ENCODE peak calls at places on chromosomes 16 and 17, in ten cellular contexts. E is choroid plexus epithelial cell; U is OCI-LY7; R is stimulated activated CD4-positive, alpha-beta T cell treated with anti-CD3 and anti-CD28 coated beads, Interleukin-12 subunit alpha, Interleukin-12 subunit beta, amount 100 ng/mL, for 4 hours; Q is heart left ventricle; L is omental fat pad; W is CD8-positive, alpha-beta memory T cell; P is HT1080; B is mucosa of descending colon; V is NCI-H460. F is an unnamed sample.

GRCh38 chr17:31733326-31733725 is 125.7 kb downstream of the COPRS start:
- DNase-seq in E (no peak), U (no peak), R (no peak), Q (no peak), L (no peak), W (no peak), P (no peak), B (no peak), V (no peak), F (no peak)

GRCh38 chr17:17500999-17501605 is 4.9 kb upstream of the RASD1 start:
- DNase-seq in E (no peak), U (peak; percentile 24), R (no peak), Q (no peak), L (no peak), W (no peak), P (no peak), B (no peak), V (no peak), F (no peak)

GRCh38 chr17:66373944-66374817 is 71.8 kb downstream of the PRKCA start:
- DNase-seq in E (no peak), U (no peak), R (peak; percentile 10), Q (peak; percentile 45), L (no peak), W (peak; percentile 62), P (peak; percentile 12), B (peak; percentile 60), V (no peak), F (no peak)

GRCh38 chr17:4675791-4676190 is 28.1 kb downstream of the PELP1 start:
- DNase-seq in E (no peak), U (no peak), R (no peak), Q (no peak), L (no peak), W (no peak), P (no peak), B (no peak), V (no peak), F (no peak)

GRCh38 chr16:81737885-81738536 is 41.1 kb upstream of the PLCG2 start:
- DNase-seq in E (peak; percentile 79), U (peak; percentile 92), R (peak; percentile 81), Q (peak; percentile 79), L (peak; percentile 83), W (peak; percentile 87), P (peak; percentile 78), B (peak; percentile 80), V (peak; percentile 72), F (peak; percentile 86)

GRCh38 chr16:84087461-84088151 is 29.1 kb downstream of the MBTPS1 start:
- DNase-seq in E (no peak), U (peak; percentile 20), R (no peak), Q (no peak), L (no peak), W (no peak), P (no peak), B (no peak), V (no peak), F (no peak)

GRCh38 chr16:70693231-70693671 is 7.4 kb upstream of the MTSS2 start:
- DNase-seq in E (no peak), U (no peak), R (no peak), Q (peak; percentile 80), L (no peak), W (no peak), P (no peak), B (no peak), V (no peak), F (no peak)

GRCh38 chr16:78984887-78985464 is 615.6 kb downstream of the MAF start:
- DNase-seq in E (no peak), U (no peak), R (no peak), Q (peak; percentile 52), L (no peak), W (no peak), P (no peak), B (no peak), V (no peak), F (no peak)

GRCh38 chr17:1959871-1960569 is 65.1 kb downstream of the RTN4RL1 start:
- DNase-seq in E (peak; percentile 66), U (no peak), R (no peak), Q (no peak), L (no peak), W (no peak), P (no peak), B (no peak), V (no peak), F (no peak)

GRCh38 chr17:19979917-19980770 is 2.5 kb upstream of the AKAP10 start:
- DNase-seq in E (peak; percentile 18), U (no peak), R (no peak), Q (peak; percentile 36), L (no peak), W (no peak), P (no peak), B (peak; percentile 52), V (no peak), F (no peak)

F was measured in A549.